ENCODE peak calls at places on chromosome 6, in five cellular contexts. One of them, this sample, is unnamed.

GRCh38 chr6:167893416-167893815 is 66.7 kb downstream of the AFDN start:
- DNase-seq in SK-N-SH: no peak
- DNase-seq in K562: no peak
- DNase-seq in H1: no peak
- DNase-seq in A549: no peak
- DNase-seq in this sample: no peak

GRCh38 chr6:170175644-170176620 is 114.9 kb downstream of the DLL1 start:
- DNase-seq in SK-N-SH: peak; percentile 51
- DNase-seq in K562: no peak
- DNase-seq in H1: peak; percentile 33
- DNase-seq in A549: no peak
- DNase-seq in this sample: no peak

GRCh38 chr6:90646936-90647335 is 60.1 kb upstream of the MAP3K7 start:
- DNase-seq in SK-N-SH: no peak
- DNase-seq in K562: no peak
- DNase-seq in H1: no peak
- DNase-seq in A549: no peak
- DNase-seq in this sample: no peak

GRCh38 chr6:5541751-5542432 is 280.6 kb downstream of the FARS2 start:
- DNase-seq in SK-N-SH: no peak
- DNase-seq in K562: no peak
- DNase-seq in H1: no peak
- DNase-seq in A549: peak; percentile 54
- DNase-seq in this sample: no peak

GRCh38 chr6:168035661-168036616 is 38.5 kb downstream of the KIF25 start:
- DNase-seq in SK-N-SH: peak; percentile 59
- DNase-seq in K562: peak; percentile 55
- DNase-seq in H1: no peak
- DNase-seq in A549: peak; percentile 21
- DNase-seq in this sample: no peak

GRCh38 chr6:134676307-134677281 is 273.3 kb downstream of the ALDH8A1 start:
- DNase-seq in SK-N-SH: no peak
- DNase-seq in K562: no peak
- DNase-seq in H1: no peak
- DNase-seq in A549: no peak
- DNase-seq in this sample: no peak

GRCh38 chr6:151692216-151692615 is 115.3 kb upstream of the ESR1 start:
- DNase-seq in SK-N-SH: no peak
- DNase-seq in K562: no peak
- DNase-seq in H1: no peak
- DNase-seq in A549: no peak
- DNase-seq in this sample: no peak

GRCh38 chr6:52815167-52816092 is 11.8 kb upstream of the GSTA1 start:
- DNase-seq in SK-N-SH: peak; percentile 67
- DNase-seq in K562: peak; percentile 64
- DNase-seq in H1: peak; percentile 79
- DNase-seq in A549: peak; percentile 61
- DNase-seq in this sample: no peak

GRCh38 chr6:128305976-128306375 is 214.4 kb downstream of the PTPRK start:
- DNase-seq in SK-N-SH: no peak
- DNase-seq in K562: no peak
- DNase-seq in H1: no peak
- DNase-seq in A549: no peak
- DNase-seq in this sample: no peak

GRCh38 chr6:148455674-148456559 is 113.3 kb downstream of the SASH1 start:
- DNase-seq in SK-N-SH: no peak
- DNase-seq in K562: no peak
- DNase-seq in H1: no peak
- DNase-seq in A549: no peak
- DNase-seq in this sample: no peak

GRCh38 chr6:163435013-163435412 is 20.5 kb downstream of the QKI start:
- DNase-seq in SK-N-SH: no peak
- DNase-seq in K562: no peak
- DNase-seq in H1: no peak
- DNase-seq in A549: no peak
- DNase-seq in this sample: no peak

GRCh38 chr6:104789770-104790190 is 69.9 kb downstream of the HACE1 start:
- DNase-seq in SK-N-SH: no peak
- DNase-seq in K562: no peak
- DNase-seq in H1: no peak
- DNase-seq in A549: peak; percentile 56
- DNase-seq in this sample: no peak

GRCh38 chr6:106974999-106975698 is 620 bp upstream of the CD24 start:
- DNase-seq in SK-N-SH: peak; percentile 76
- DNase-seq in K562: peak; percentile 39
- DNase-seq in H1: peak; percentile 82
- DNase-seq in A549: peak; percentile 53
- DNase-seq in this sample: no peak

DNA sequence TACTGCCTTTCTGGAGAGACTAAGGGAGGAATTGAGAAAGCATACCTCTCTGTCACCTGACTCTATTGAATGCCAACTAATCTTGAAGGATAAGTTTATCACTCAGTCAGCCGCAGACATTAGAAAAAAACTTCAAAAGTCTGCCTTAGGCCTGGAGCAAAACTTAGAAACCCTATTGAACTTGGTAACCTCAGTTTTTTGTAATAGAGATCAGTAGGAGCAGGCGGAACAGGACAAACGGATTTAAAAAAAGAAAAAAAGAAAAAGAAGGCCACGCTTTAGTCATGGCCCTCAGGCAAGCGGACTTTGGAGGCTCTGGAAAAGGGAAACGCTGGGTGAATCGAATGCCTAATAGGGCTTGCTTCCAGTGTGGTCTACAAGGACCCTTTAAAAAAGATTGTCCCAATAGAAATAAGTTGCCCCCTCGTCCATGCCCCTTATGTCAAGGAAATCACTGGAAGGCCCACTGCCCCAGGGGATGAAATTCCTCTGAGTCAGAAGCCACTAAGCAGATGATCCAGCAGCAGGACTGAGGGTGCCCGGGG is 43.1 kb upstream of the RNF182 start:
- DNase-seq in SK-N-SH: no peak
- DNase-seq in K562: no peak
- DNase-seq in H1: no peak
- DNase-seq in A549: no peak
- DNase-seq in this sample: no peak
- TF ChIP-seq MAX in SK-N-SH: no peak
- TF ChIP-seq MAX in K562: no peak
- TF ChIP-seq MAX in H1: no peak
- TF ChIP-seq MAX in A549: no peak
- TF ChIP-seq MAX in this sample: no peak

GRCh38 chr6:57086843-57087242 is 3.1 kb upstream of the ZNF451 start:
- DNase-seq in SK-N-SH: no peak
- DNase-seq in K562: no peak
- DNase-seq in H1: no peak
- DNase-seq in A549: no peak
- DNase-seq in this sample: no peak
- TF ChIP-seq CHD2 in SK-N-SH: no peak
- TF ChIP-seq CHD2 in K562: no peak
- TF ChIP-seq CHD2 in H1: no peak
- TF ChIP-seq CHD2 in A549: no peak
- TF ChIP-seq CHD2 in this sample: no peak

GRCh38 chr6:75234126-75234865 is 9.3 kb downstream of the COX7A2 start:
- DNase-seq in SK-N-SH: no peak
- DNase-seq in K562: no peak
- DNase-seq in H1: no peak
- DNase-seq in A549: no peak
- DNase-seq in this sample: no peak

GRCh38 chr6:75233097-75233615 is 10.4 kb downstream of the COX7A2 start:
- DNase-seq in SK-N-SH: no peak
- DNase-seq in K562: no peak
- DNase-seq in H1: no peak
- DNase-seq in A549: no peak
- DNase-seq in this sample: no peak

GRCh38 chr6:75236630-75237029 is 7.0 kb downstream of the COX7A2 start:
- DNase-seq in SK-N-SH: no peak
- DNase-seq in K562: no peak
- DNase-seq in H1: no peak
- DNase-seq in A549: no peak
- DNase-seq in this sample: no peak

GRCh38 chr6:75235271-75235670 is 8.3 kb downstream of the COX7A2 start:
- DNase-seq in SK-N-SH: no peak
- DNase-seq in K562: no peak
- DNase-seq in H1: no peak
- DNase-seq in A549: no peak
- DNase-seq in this sample: no peak

DNA sequence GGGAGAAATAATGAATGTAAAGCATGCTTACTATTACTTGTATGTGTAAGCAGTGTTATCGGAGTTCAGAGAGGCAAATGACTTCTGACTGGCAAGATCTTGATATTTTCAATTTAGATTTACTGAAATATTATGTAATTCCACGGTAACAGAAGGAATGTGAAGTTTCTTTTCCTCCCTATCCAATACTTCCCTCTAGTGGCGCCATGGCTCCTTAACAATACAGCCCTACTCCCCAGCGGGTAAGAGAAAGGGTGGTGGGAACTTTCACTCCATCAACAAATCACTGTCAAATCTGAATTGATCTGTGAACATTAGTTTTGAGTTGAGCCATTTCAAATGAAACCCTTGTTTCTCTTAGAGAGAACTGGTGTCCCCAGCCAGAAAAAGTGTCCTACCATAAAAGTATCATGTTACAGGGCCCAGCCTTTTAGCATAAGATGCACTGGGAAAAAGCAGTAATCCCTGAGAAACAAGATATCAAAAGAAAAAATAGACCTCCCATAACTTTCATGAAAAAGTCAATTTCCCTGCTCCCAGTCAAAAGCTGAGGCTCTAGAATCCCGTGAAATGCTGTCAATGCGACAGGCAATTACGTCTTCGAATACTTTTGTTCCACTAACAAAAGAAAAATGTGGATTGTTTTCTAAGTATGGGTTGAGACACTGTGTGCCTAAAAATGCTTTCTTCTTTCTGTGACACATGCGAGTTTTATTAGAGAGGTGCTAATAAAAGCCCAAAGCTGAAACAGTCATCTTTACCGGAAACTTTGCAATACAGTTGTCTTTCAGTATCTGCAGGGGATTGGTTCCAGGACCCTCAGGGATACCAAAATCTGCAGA is 12.9 kb downstream of the COX7A2 start:
- DNase-seq in SK-N-SH: peak; percentile 36
- DNase-seq in K562: peak; percentile 56
- DNase-seq in H1: no peak
- DNase-seq in A549: peak; percentile 52
- DNase-seq in this sample: no peak
- TF ChIP-seq MAX in SK-N-SH: no peak
- TF ChIP-seq MAX in K562: no peak
- TF ChIP-seq MAX in H1: no peak
- TF ChIP-seq MAX in A549: no peak
- TF ChIP-seq MAX in this sample: no peak

GRCh38 chr6:136036601-136037000 is 185.1 kb downstream of the PDE7B start:
- DNase-seq in SK-N-SH: no peak
- DNase-seq in K562: no peak
- DNase-seq in H1: no peak
- DNase-seq in A549: no peak
- DNase-seq in this sample: no peak
- TF ChIP-seq CHD2 in SK-N-SH: no peak
- TF ChIP-seq CHD2 in K562: no peak
- TF ChIP-seq CHD2 in H1: no peak
- TF ChIP-seq CHD2 in A549: no peak
- TF ChIP-seq CHD2 in this sample: no peak

GRCh38 chr6:119110601-119111548 is 32.4 kb upstream of the FAM184A start:
- DNase-seq in SK-N-SH: peak; percentile 49
- DNase-seq in K562: peak; percentile 58
- DNase-seq in H1: no peak
- DNase-seq in A549: peak; percentile 37
- DNase-seq in this sample: peak; percentile 28
- TF ChIP-seq MAX in SK-N-SH: no peak
- TF ChIP-seq MAX in K562: no peak
- TF ChIP-seq MAX in H1: no peak
- TF ChIP-seq MAX in A549: no peak
- TF ChIP-seq MAX in this sample: no peak

GRCh38 chr6:1131285-1132079 is 180.4 kb upstream of the FOXQ1 start:
- DNase-seq in SK-N-SH: no peak
- DNase-seq in K562: no peak
- DNase-seq in H1: no peak
- DNase-seq in A549: no peak
- DNase-seq in this sample: no peak
- TF ChIP-seq CHD2 in SK-N-SH: no peak
- TF ChIP-seq CHD2 in K562: no peak
- TF ChIP-seq CHD2 in H1: no peak
- TF ChIP-seq CHD2 in A549: no peak
- TF ChIP-seq CHD2 in this sample: no peak

GRCh38 chr6:31573239-31574105 is 1.4 kb downstream of the LTA start:
- DNase-seq in SK-N-SH: no peak
- DNase-seq in K562: no peak
- DNase-seq in H1: no peak
- DNase-seq in A549: no peak
- DNase-seq in this sample: no peak

GRCh38 chr6:31574106-31575061 is 981 bp upstream of the TNF start:
- DNase-seq in SK-N-SH: no peak
- DNase-seq in K562: no peak
- DNase-seq in H1: no peak
- DNase-seq in A549: no peak
- DNase-seq in this sample: no peak

GRCh38 chr6:31575952-31576684 is 753 bp downstream of the TNF start:
- DNase-seq in SK-N-SH: no peak
- DNase-seq in K562: no peak
- DNase-seq in H1: no peak
- DNase-seq in A549: no peak
- DNase-seq in this sample: no peak

GRCh38 chr6:31576897-31577341 is 1.6 kb downstream of the TNF start:
- DNase-seq in SK-N-SH: no peak
- DNase-seq in K562: no peak
- DNase-seq in H1: no peak
- DNase-seq in A549: no peak
- DNase-seq in this sample: no peak

GRCh38 chr6:31575335-31575901 is at the start of gene TNF:
- DNase-seq in SK-N-SH: no peak
- DNase-seq in K562: no peak
- DNase-seq in H1: no peak
- DNase-seq in A549: no peak
- DNase-seq in this sample: peak; percentile 91
- TF ChIP-seq MAX in SK-N-SH: no peak
- TF ChIP-seq MAX in K562: no peak
- TF ChIP-seq MAX in H1: no peak
- TF ChIP-seq MAX in A549: no peak
- TF ChIP-seq MAX in this sample: no peak

GRCh38 chr6:43373252-43373875 is 3.9 kb upstream of the ZNF318 start:
- DNase-seq in SK-N-SH: no peak
- DNase-seq in K562: no peak
- DNase-seq in H1: no peak
- DNase-seq in A549: no peak
- DNase-seq in this sample: no peak

GRCh38 chr6:43369174-43370002 is at the start of gene ZNF318:
- DNase-seq in SK-N-SH: peak; percentile 96
- DNase-seq in K562: peak; percentile 98
- DNase-seq in H1: peak; percentile 92
- DNase-seq in A549: peak; percentile 94
- DNase-seq in this sample: peak; percentile 82

GRCh38 chr6:43367245-43367984 is 2.0 kb downstream of the ZNF318 start:
- DNase-seq in SK-N-SH: no peak
- DNase-seq in K562: no peak
- DNase-seq in H1: no peak
- DNase-seq in A549: no peak
- DNase-seq in this sample: no peak

GRCh38 chr6:43368517-43369160 is 808 bp downstream of the ZNF318 start:
- DNase-seq in SK-N-SH: peak; percentile 74
- DNase-seq in K562: no peak
- DNase-seq in H1: peak; percentile 65
- DNase-seq in A549: peak; percentile 9
- DNase-seq in this sample: no peak
- TF ChIP-seq CHD2 in SK-N-SH: no peak
- TF ChIP-seq CHD2 in K562: no peak
- TF ChIP-seq CHD2 in H1: no peak
- TF ChIP-seq CHD2 in A549: no peak
- TF ChIP-seq CHD2 in this sample: no peak